ENCODE peak calls at places on chromosome X, in seven cellular contexts. X is adrenal gland, Z is heart right ventricle, S is colonic mucosa, U is lower lobe of right lung, B is OCI-LY7, I is tibial artery. P is an unnamed sample.

GRCh38 chrX:10240918-10241317 is 84.1 kb downstream of the CLCN4 start:
- DNase-seq in X (no peak), Z (no peak), S (no peak), U (no peak), B (no peak), I (no peak), P (peak)

GRCh38 chrX:24828147-24828546 is 134.4 kb downstream of the POLA1 start:
- DNase-seq in X (no peak), Z (no peak), S (no peak), U (no peak), B (no peak), I (no peak), P (no peak)

GRCh38 chrX:113644426-113644825 is 803.8 kb upstream of the AMOT start:
- DNase-seq in X (no peak), Z (no peak), S (no peak), U (no peak), B (no peak), I (no peak), P (peak)

GRCh38 chrX:22323541-22323940 is 50.8 kb downstream of the CBLL2 start:
- DNase-seq in X (no peak), Z (no peak), S (no peak), U (no peak), B (no peak), I (no peak), P (peak)

GRCh38 chrX:133171962-133172708 is 46.0 kb downstream of the TFDP3 start:
- DNase-seq in X (no peak), Z (no peak), S (peak), U (no peak), B (peak), I (no peak), P (no peak)

GRCh38 chrX:53211391-53211978 is 13.5 kb downstream of the KDM5C start:
- DNase-seq in X (no peak), Z (no peak), S (no peak), U (no peak), B (no peak), I (no peak), P (no peak)

GRCh38 chrX:2282490-2283090 is 218.2 kb downstream of the DHRSX start:
- DNase-seq in X (no peak), Z (no peak), S (no peak), U (no peak), B (no peak), I (no peak), P (no peak)

GRCh38 chrX:56219702-56220101 is 12.5 kb upstream of the KLF8 start:
- DNase-seq in X (no peak), Z (no peak), S (no peak), U (no peak), B (no peak), I (no peak), P (no peak)

GRCh38 chrX:139025822-139026221 is 314.3 kb upstream of the FGF13 start:
- DNase-seq in X (no peak), Z (no peak), S (no peak), U (no peak), B (no peak), I (no peak), P (no peak)

GRCh38 chrX:6694977-6695376 is 160.1 kb upstream of the VCX3A start:
- DNase-seq in X (no peak), Z (no peak), S (no peak), U (no peak), B (no peak), I (no peak), P (no peak)

GRCh38 chrX:40105791-40106676 is 8.3 kb upstream of the BCOR start:
- DNase-seq in X (peak), Z (peak), S (peak), U (peak), B (peak), I (peak), P (no peak)

GRCh38 chrX:154348114-154348531 is 26.3 kb downstream of the FLNA start:
- DNase-seq in X (no peak), Z (peak), S (no peak), U (peak), B (no peak), I (peak), P (no peak)

GRCh38 chrX:112643721-112644120 is 36.0 kb downstream of the LHFPL1 start:
- DNase-seq in X (no peak), Z (no peak), S (no peak), U (no peak), B (no peak), I (no peak), P (no peak)

GRCh38 chrX:48516987-48517386 is 4.6 kb upstream of the EBP start:
- DNase-seq in X (no peak), Z (no peak), S (no peak), U (no peak), B (no peak), I (no peak), P (no peak)

GRCh38 chrX:106201502-106202178 is 33.5 kb downstream of the PWWP3B start:
- DNase-seq in X (no peak), Z (no peak), S (no peak), U (no peak), B (no peak), I (no peak), P (no peak)

GRCh38 chrX:112670290-112670689 is 9.4 kb downstream of the LHFPL1 start:
- DNase-seq in X (no peak), Z (no peak), S (no peak), U (no peak), B (no peak), I (no peak), P (no peak)

GRCh38 chrX:20347486-20347885 is 80.8 kb upstream of the RPS6KA3 start:
- DNase-seq in X (no peak), Z (no peak), S (no peak), U (no peak), B (no peak), I (no peak), P (no peak)

GRCh38 chrX:155216940-155217450 is 735 bp downstream of the VBP1 start:
- DNase-seq in X (no peak), Z (no peak), S (no peak), U (no peak), B (peak), I (no peak), P (no peak)

GRCh38 chrX:125203737-125204578 is 115.7 kb upstream of the TEX13C start:
- DNase-seq in X (peak), Z (peak), S (no peak), U (peak), B (no peak), I (peak), P (no peak)
- H3K4me3 ChIP-seq in X (no peak), Z (peak), S (peak), U (peak), B (no peak), I (peak), P (peak)

DNA sequence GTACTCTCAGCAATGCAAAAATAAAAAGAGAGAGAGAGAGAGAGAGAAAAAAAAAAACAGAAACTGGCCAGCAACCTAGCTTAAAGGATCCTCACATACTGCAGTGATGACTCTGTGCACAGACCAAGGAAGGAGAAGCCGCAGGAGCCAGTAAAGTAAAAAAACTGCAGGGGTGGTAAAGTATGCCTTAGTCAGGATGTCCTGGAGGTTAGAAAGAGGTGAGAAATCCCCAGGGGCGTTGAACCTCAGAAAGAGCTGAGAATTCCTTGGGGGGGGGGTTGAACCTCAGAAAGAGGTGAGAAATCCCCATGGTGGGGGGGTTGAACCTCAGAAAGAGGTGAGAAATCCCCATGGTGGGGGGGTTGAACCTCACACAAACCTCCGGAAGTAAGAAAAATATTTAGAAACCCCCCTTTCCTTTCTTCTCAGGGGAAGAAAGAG is 48.0 kb downstream of the MAGEA9 start:
- DNase-seq in X (no peak), Z (no peak), S (no peak), U (no peak), B (no peak), I (no peak), P (no peak)
- H3K4me3 ChIP-seq in X (no peak), Z (no peak), S (no peak), U (no peak), B (no peak), I (peak), P (no peak)

GRCh38 chrX:140510306-140510676 is 5.4 kb upstream of the SOX3 start:
- DNase-seq in X (no peak), Z (no peak), S (no peak), U (no peak), B (no peak), I (no peak), P (no peak)
- H3K4me3 ChIP-seq in X (no peak), Z (no peak), S (no peak), U (no peak), B (no peak), I (no peak), P (no peak)

GRCh38 chrX:131828482-131828881 is 194.6 kb upstream of the STK26 start:
- DNase-seq in X (no peak), Z (no peak), S (no peak), U (no peak), B (no peak), I (no peak), P (no peak)
- H3K4me3 ChIP-seq in X (no peak), Z (no peak), S (no peak), U (no peak), B (no peak), I (no peak), P (peak)

GRCh38 chrX:37995428-37995827 is 10.9 kb upstream of the SYTL5 start:
- DNase-seq in X (no peak), Z (no peak), S (no peak), U (no peak), B (no peak), I (no peak), P (no peak)

GRCh38 chrX:37989304-37989703 is 17.0 kb upstream of the SYTL5 start:
- DNase-seq in X (no peak), Z (no peak), S (no peak), U (no peak), B (no peak), I (no peak), P (no peak)

GRCh38 chrX:37997096-37997495 is 9.3 kb upstream of the SYTL5 start:
- DNase-seq in X (no peak), Z (no peak), S (no peak), U (no peak), B (no peak), I (no peak), P (no peak)

GRCh38 chrX:37998586-37999267 is 7.6 kb upstream of the SYTL5 start:
- DNase-seq in X (no peak), Z (no peak), S (no peak), U (no peak), B (no peak), I (no peak), P (peak)

DNA sequence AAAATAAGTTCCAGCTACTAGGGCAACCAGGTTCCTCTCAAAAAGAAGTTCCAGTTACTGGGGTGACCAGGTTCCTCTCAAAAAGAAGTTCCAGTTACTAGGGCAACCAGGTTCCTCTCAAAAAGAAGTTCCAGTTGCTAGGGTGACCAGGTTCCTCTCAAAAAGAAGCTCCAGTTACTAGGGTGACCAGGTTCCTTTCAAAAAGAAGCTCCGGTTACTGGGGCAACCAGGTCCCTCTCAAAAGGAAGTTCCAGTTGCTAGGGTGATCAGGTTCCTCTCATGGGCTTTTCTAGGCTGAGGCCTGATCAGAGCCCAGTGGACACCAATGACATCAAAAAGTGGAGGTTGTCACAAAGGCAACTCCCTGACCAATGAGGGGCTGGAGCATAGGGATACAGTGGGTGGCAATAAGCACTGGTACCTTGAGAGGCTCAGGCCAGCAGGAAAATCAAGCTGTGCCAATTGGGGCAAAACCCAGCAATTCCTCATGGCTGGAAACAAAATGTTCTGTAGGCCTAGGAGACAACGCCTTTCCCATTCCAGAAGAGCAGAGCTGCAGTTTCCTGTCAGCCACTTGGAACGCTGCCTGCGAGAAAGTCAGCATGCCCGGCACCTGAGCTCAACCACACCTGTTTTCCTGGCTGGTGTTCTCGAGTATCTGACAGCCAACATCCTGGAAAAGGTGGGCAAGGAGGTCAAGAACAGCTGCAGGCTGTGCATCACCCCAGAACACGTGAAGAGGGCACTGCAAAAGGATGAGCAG is 12.3 kb upstream of the SYTL5 start:
- DNase-seq in X (no peak), Z (no peak), S (peak), U (peak), B (peak), I (no peak), P (no peak)
- H3K4me3 ChIP-seq in X (no peak), Z (no peak), S (no peak), U (no peak), B (no peak), I (no peak), P (no peak)

GRCh38 chrX:15158736-15159406 is 111.0 kb downstream of the ASB9 start:
- DNase-seq in X (no peak), Z (no peak), S (no peak), U (no peak), B (no peak), I (no peak), P (no peak)
- H3K4me3 ChIP-seq in X (no peak), Z (no peak), S (no peak), U (no peak), B (no peak), I (no peak), P (no peak)

GRCh38 chrX:71909956-71910355 is 689 bp upstream of the NHSL2 start:
- DNase-seq in X (no peak), Z (peak), S (no peak), U (no peak), B (no peak), I (no peak), P (no peak)
- H3K4me3 ChIP-seq in X (no peak), Z (peak), S (no peak), U (peak), B (no peak), I (no peak), P (peak)